ENCODE peak calls at places on chromosomes 6 and 20, in five cellular contexts. F, Q, R, W and O are unnamed samples.

GRCh38 chr6:129370268-129370916 is 339.6 kb downstream of the ARHGAP18 start:
- DNase-seq in R (no peak), W (no peak), F (peak), Q (peak), O (peak)

GRCh38 chr20:21529863-21530262 is 16.0 kb upstream of the NKX2-2 start:
- DNase-seq in F (no peak), W (no peak), R (no peak), Q (no peak), O (no peak)

GRCh38 chr6:66086532-66086931 is 379.5 kb upstream of the EYS start:
- DNase-seq in Q (no peak), R (no peak), F (no peak), W (no peak), O (no peak)

GRCh38 chr6:4055420-4056041 is 23.4 kb downstream of the FAM217A start:
- DNase-seq in F (no peak), R (no peak), Q (no peak), W (no peak), O (no peak)

GRCh38 chr20:61973515-61974356 is 91.9 kb downstream of the TAF4 start:
- DNase-seq in F (no peak), W (no peak), Q (no peak), R (no peak), O (no peak)

GRCh38 chr6:49225471-49225870 is 237.6 kb downstream of the MMUT start:
- DNase-seq in Q (no peak), F (no peak), W (no peak), R (no peak), O (no peak)

GRCh38 chr6:142943746-142944125 is 1.2 kb downstream of the HIVEP2 start:
- DNase-seq in F (peak), W (no peak), Q (no peak), R (peak), O (peak)

GRCh38 chr6:42960243-42961019 is at the start of gene GNMT:
- DNase-seq in W (no peak), F (peak), Q (peak), R (peak), O (peak)

GRCh38 chr6:10419749-10420545 is 5.1 kb upstream of the TFAP2A start:
- DNase-seq in F (no peak), Q (no peak), R (no peak), W (no peak), O (no peak)

GRCh38 chr6:31896856-31897611 is 464 bp downstream of the EHMT2 start:
- DNase-seq in Q (no peak), R (no peak), F (no peak), W (no peak), O (no peak)

GRCh38 chr6:88813045-88813444 is 150.4 kb downstream of the RNGTT start:
- DNase-seq in R (no peak), W (no peak), F (no peak), Q (no peak), O (no peak)

GRCh38 chr6:16511048-16511660 is 250.1 kb downstream of the ATXN1 start:
- DNase-seq in W (no peak), R (no peak), Q (no peak), F (no peak), O (no peak)

GRCh38 chr6:159012201-159012600 is 12.2 kb upstream of the RSPH3 start:
- DNase-seq in Q (no peak), R (no peak), F (no peak), W (no peak), O (no peak)

GRCh38 chr6:20952605-20953004 is 418.3 kb downstream of the CDKAL1 start:
- DNase-seq in W (no peak), Q (no peak), F (no peak), R (no peak), O (peak)